ENCODE peak calls at places on chromosomes 6 and 20, in nine cellular contexts. K, V, B, L, O, P, X, J and M are unnamed samples.

GRCh38 chr20:4661191-4661590 is 60.5 kb upstream of the PRND start:
- DNase-seq in V (no peak), P (no peak), J (no peak), X (no peak), O (peak; percentile 14), K (no peak), B (no peak), L (no peak), M (no peak)

GRCh38 chr6:28589234-28589951 is 63.7 kb downstream of the GPX5 start:
- DNase-seq in L (no peak), V (peak; percentile 96), B (no peak), J (peak; percentile 98), P (peak; percentile 53), K (no peak), X (peak; percentile 38), O (peak; percentile 77), M (no peak)

GRCh38 chr6:98335594-98335993 is 498.8 kb upstream of the POU3F2 start:
- DNase-seq in J (no peak), V (no peak), K (no peak), B (no peak), P (no peak), L (no peak), O (no peak), X (no peak), M (no peak)

GRCh38 chr6:136103763-136104311 is 146.3 kb downstream of the MTFR2 start:
- DNase-seq in X (no peak), J (no peak), K (no peak), V (no peak), O (no peak), L (peak; percentile 36), P (no peak), B (peak; percentile 83), M (peak; percentile 69)

GRCh38 chr6:79048611-79049010 is 29.4 kb downstream of the PHIP start:
- DNase-seq in O (no peak), K (no peak), J (peak; percentile 65), B (no peak), P (peak; percentile 48), V (peak; percentile 23), X (peak; percentile 10), L (no peak), M (no peak)

GRCh38 chr6:34359438-34360158 is 32.9 kb downstream of the NUDT3 start:
- DNase-seq in P (no peak), V (no peak), X (no peak), J (no peak), O (no peak), L (no peak), K (no peak), B (no peak), M (no peak)

GRCh38 chr6:25384967-25385366 is 105.8 kb downstream of the CARMIL1 start:
- DNase-seq in V (no peak), B (no peak), K (no peak), L (no peak), J (no peak), O (no peak), X (no peak), P (no peak), M (no peak)

GRCh38 chr20:32763202-32763999 is 1.2 kb downstream of the DNMT3B start:
- DNase-seq in X (no peak), B (peak; percentile 80), V (no peak), L (no peak), P (peak; percentile 57), K (no peak), O (peak; percentile 12), J (no peak), M (no peak)

GRCh38 chr6:28794175-28795002 is 129.4 kb downstream of the TRIM27 start:
- DNase-seq in P (no peak), K (no peak), L (no peak), J (peak; percentile 79), O (peak; percentile 32), V (peak; percentile 48), X (no peak), B (no peak), M (no peak)

GRCh38 chr6:130406935-130407532 is 41.2 kb downstream of the TMEM200A start:
- DNase-seq in K (no peak), O (no peak), B (no peak), J (no peak), X (no peak), P (no peak), L (no peak), V (no peak), M (no peak)